ENCODE peak calls at places on chromosomes 7 and 10, in nine cellular contexts. W is left colon, B is hypothalamus, X is B cell, D is LoVo, K is GF-D8, R is ureter, M is lower lobe of right lung, P is cerebellar nuclear complex. N is an unnamed sample.

GRCh38 chr10:58352956-58353610 is 18.3 kb downstream of the UBE2D1 start:
- DNase-seq in W (no peak), B (no peak), X (no peak), D (no peak), K (no peak), R (no peak), M (no peak), P (no peak), N (peak)

GRCh38 chr10:6802762-6803428 is 222.8 kb upstream of the PRKCQ start:
- DNase-seq in W (no peak), B (no peak), X (no peak), D (no peak), K (no peak), R (no peak), M (no peak), P (no peak), N (no peak)

GRCh38 chr10:96626795-96627194 is 40.0 kb upstream of the TM9SF3 start:
- DNase-seq in W (no peak), B (no peak), X (no peak), D (no peak), K (no peak), R (no peak), M (no peak), P (no peak), N (no peak)

GRCh38 chr7:143411976-143412708 is 3.5 kb upstream of the EPHA1 start:
- DNase-seq in W (no peak), B (no peak), X (no peak), D (no peak), K (peak), R (no peak), M (no peak), P (no peak), N (no peak)

GRCh38 chr7:159098795-159099194 is 45.9 kb downstream of the VIPR2 start:
- DNase-seq in W (peak), B (no peak), X (no peak), D (no peak), K (no peak), R (peak), M (no peak), P (no peak), N (no peak)

GRCh38 chr7:143467724-143468123 is 9.9 kb upstream of the TAS2R41 start:
- DNase-seq in W (no peak), B (no peak), X (no peak), D (peak), K (no peak), R (no peak), M (no peak), P (no peak), N (no peak)

GRCh38 chr10:89301721-89302445 is at the start of gene IFIT2:
- DNase-seq in W (peak), B (no peak), X (peak), D (peak), K (peak), R (no peak), M (no peak), P (no peak), N (peak)

GRCh38 chr7:19377611-19378339 is 232.6 kb upstream of the FERD3L start:
- DNase-seq in W (no peak), B (no peak), X (no peak), D (no peak), K (no peak), R (no peak), M (no peak), P (no peak), N (peak)

GRCh38 chr10:110425684-110426293 is 71.9 kb upstream of the DUSP5 start:
- DNase-seq in W (no peak), B (no peak), X (no peak), D (no peak), K (no peak), R (no peak), M (no peak), P (no peak), N (no peak)

GRCh38 chr10:50361946-50362345 is 110.6 kb upstream of the ASAH2 start:
- DNase-seq in W (no peak), B (no peak), X (no peak), D (no peak), K (no peak), R (no peak), M (no peak), P (no peak), N (no peak)

GRCh38 chr7:98930921-98931320 is 52.6 kb downstream of the TRRAP start:
- DNase-seq in W (no peak), B (no peak), X (peak), D (no peak), K (no peak), R (no peak), M (no peak), P (no peak), N (no peak)

GRCh38 chr10:12766222-12766621 is 235.3 kb downstream of the CCDC3 start:
- DNase-seq in W (no peak), B (no peak), X (no peak), D (no peak), K (no peak), R (no peak), M (no peak), P (no peak), N (no peak)

GRCh38 chr10:32171213-32171612 is 115.0 kb upstream of the KIF5B start:
- DNase-seq in W (peak), B (no peak), X (no peak), D (peak), K (no peak), R (peak), M (no peak), P (no peak), N (no peak)

GRCh38 chr10:98268694-98269386 is 846 bp upstream of the LOXL4 start:
- DNase-seq in W (no peak), B (no peak), X (no peak), D (no peak), K (no peak), R (no peak), M (no peak), P (no peak), N (peak)

GRCh38 chr7:129739427-129739826 is 127.9 kb downstream of the NRF1 start:
- DNase-seq in W (peak), B (no peak), X (no peak), D (no peak), K (no peak), R (no peak), M (no peak), P (peak), N (no peak)